ENCODE peak calls at places on chromosomes 6 and 20, in ten cellular contexts. W is body of pancreas, M is astrocyte, P is heart left ventricle, Q is left lung, B is endodermal cell, U is endothelial cell of umbilical vein, S is AG04450, I is tibial artery, V is lower lobe of right lung. C is an unnamed sample.

GRCh38 chr6:65450451-65450850 is 256.6 kb downstream of the EYS start:
- DNase-seq in W (no peak), M (no peak), P (no peak), Q (no peak), B (peak; percentile 58), U (no peak), S (no peak), I (no peak), V (no peak), C (no peak)

GRCh38 chr6:2247664-2248063 is 2.3 kb upstream of the GMDS start:
- DNase-seq in W (no peak), M (no peak), P (no peak), Q (no peak), B (no peak), U (no peak), S (no peak), I (no peak), V (no peak), C (no peak)

GRCh38 chr6:21240709-21241108 is 352.8 kb upstream of the SOX4 start:
- DNase-seq in W (no peak), M (no peak), P (no peak), Q (no peak), B (no peak), U (no peak), S (no peak), I (no peak), V (no peak), C (no peak)

GRCh38 chr6:121309768-121310473 is 24.4 kb downstream of the TBC1D32 start:
- DNase-seq in W (no peak), M (peak; percentile 71), P (no peak), Q (no peak), B (no peak), U (no peak), S (peak; percentile 26), I (no peak), V (no peak), C (no peak)

GRCh38 chr6:12381587-12381986 is 91.4 kb downstream of the EDN1 start:
- DNase-seq in W (no peak), M (peak; percentile 42), P (no peak), Q (no peak), B (no peak), U (no peak), S (no peak), I (no peak), V (no peak), C (no peak)

GRCh38 chr6:90445533-90446108 is 141.3 kb downstream of the MAP3K7 start:
- DNase-seq in W (no peak), M (no peak), P (no peak), Q (no peak), B (no peak), U (no peak), S (no peak), I (no peak), V (no peak), C (no peak)

GRCh38 chr6:3159805-3160781 is 2.7 kb upstream of the TUBB2A start:
- DNase-seq in W (peak; percentile 95), M (peak; percentile 78), P (peak; percentile 37), Q (no peak), B (peak; percentile 83), U (no peak), S (no peak), I (peak; percentile 55), V (peak; percentile 62), C (peak; percentile 29)

GRCh38 chr6:149545258-149545753 is 537 bp downstream of the PPIL4 start:
- DNase-seq in W (peak; percentile 49), M (peak; percentile 62), P (peak; percentile 35), Q (peak; percentile 43), B (peak; percentile 67), U (peak; percentile 86), S (peak; percentile 41), I (no peak), V (peak; percentile 52), C (no peak)

GRCh38 chr6:151680846-151681425 is 126.5 kb upstream of the ESR1 start:
- DNase-seq in W (no peak), M (no peak), P (no peak), Q (no peak), B (no peak), U (no peak), S (no peak), I (no peak), V (no peak), C (no peak)
- H3K4me3 ChIP-seq in W (no peak overlapping the region), M (no peak overlapping the region), P (no peak overlapping the region), Q (no peak overlapping the region), B (peak overlapping the region; percentile 13), U (no peak overlapping the region), S (no peak overlapping the region), I (peak overlapping the region; percentile 41), V (peak overlapping the region; percentile 28), C (no peak overlapping the region)

GRCh38 chr6:4937414-4937813 is 66.4 kb downstream of the RPP40 start:
- DNase-seq in W (no peak), M (no peak), P (no peak), Q (no peak), B (no peak), U (no peak), S (no peak), I (no peak), V (no peak), C (no peak)

GRCh38 chr6:4941782-4942672 is 61.8 kb downstream of the RPP40 start:
- DNase-seq in W (peak; percentile 42), M (peak; percentile 96), P (peak; percentile 61), Q (peak; percentile 49), B (no peak), U (peak; percentile 70), S (peak; percentile 85), I (no peak), V (no peak), C (no peak)

GRCh38 chr6:4939241-4939640 is 64.6 kb downstream of the RPP40 start:
- DNase-seq in W (no peak), M (no peak), P (no peak), Q (no peak), B (no peak), U (no peak), S (no peak), I (no peak), V (no peak), C (no peak)

GRCh38 chr6:4942673-4943009 is 61.2 kb downstream of the RPP40 start:
- DNase-seq in W (no peak), M (no peak), P (no peak), Q (no peak), B (no peak), U (no peak), S (peak; percentile 6), I (no peak), V (no peak), C (no peak)

DNA sequence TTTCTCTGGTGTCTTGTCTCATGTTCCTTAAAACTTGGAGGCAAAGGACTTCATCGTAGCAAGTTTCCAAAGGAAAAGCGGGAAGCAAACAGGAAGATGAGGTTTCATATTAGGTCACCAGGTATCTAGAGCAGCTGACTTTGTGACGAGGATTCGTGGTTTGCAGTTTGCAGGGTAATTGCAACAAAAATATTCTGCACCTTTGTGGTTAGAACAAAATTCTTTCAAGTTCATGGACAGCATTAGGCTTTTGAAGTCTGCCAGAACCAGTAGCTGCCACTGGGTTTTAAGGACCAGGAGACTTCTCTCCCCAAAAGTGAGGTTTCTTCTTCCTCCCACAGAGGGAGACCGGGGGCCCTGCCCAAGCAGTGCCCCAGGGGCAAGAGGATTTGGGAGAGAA is 63.4 kb downstream of the RPP40 start:
- DNase-seq in W (no peak), M (peak; percentile 49), P (no peak), Q (no peak), B (no peak), U (no peak), S (no peak), I (no peak), V (no peak), C (no peak)
- H3K4me3 ChIP-seq in W (no peak overlapping the region), M (no peak overlapping the region), P (no peak overlapping the region), Q (no peak overlapping the region), B (no peak overlapping the region), U (no peak overlapping the region), S (no peak overlapping the region), I (no peak overlapping the region), V (no peak overlapping the region), C (no peak overlapping the region)

DNA sequence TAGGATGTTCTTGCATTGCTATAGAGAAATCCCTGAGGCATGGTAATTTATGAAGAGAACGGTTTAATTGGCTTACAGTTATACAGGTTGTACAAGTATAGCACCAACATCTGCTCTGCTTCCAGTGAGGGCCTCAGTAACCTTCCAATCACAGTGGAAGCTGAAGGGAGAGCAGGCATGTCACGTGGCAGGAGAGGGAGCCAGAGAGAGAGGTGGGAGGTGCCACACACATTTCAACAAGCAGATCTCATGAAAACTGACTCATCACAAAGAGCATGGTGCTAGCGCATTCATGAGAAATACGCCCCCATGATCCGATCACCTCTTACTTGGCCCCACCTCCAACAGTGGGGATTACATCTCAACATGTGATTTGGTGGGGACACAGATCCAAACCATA is 871.2 kb downstream of the TFAP2A start:
- DNase-seq in W (no peak), M (no peak), P (no peak), Q (no peak), B (peak; percentile 48), U (no peak), S (no peak), I (no peak), V (no peak), C (no peak)
- H3K4me3 ChIP-seq in W (no peak overlapping the region), M (no peak overlapping the region), P (no peak overlapping the region), Q (no peak overlapping the region), B (no peak overlapping the region), U (no peak overlapping the region), S (no peak overlapping the region), I (no peak overlapping the region), V (no peak overlapping the region), C (no peak overlapping the region)

GRCh38 chr20:62474585-62475026 is 1.2 kb downstream of the GATA5 start:
- DNase-seq in W (no peak), M (no peak), P (no peak), Q (no peak), B (no peak), U (no peak), S (no peak), I (no peak), V (no peak), C (no peak)

GRCh38 chr20:62477669-62478450 is 2.1 kb upstream of the GATA5 start:
- DNase-seq in W (no peak), M (no peak), P (no peak), Q (no peak), B (peak; percentile 77), U (no peak), S (no peak), I (no peak), V (no peak), C (no peak)

GRCh38 chr20:62475027-62475818 is 572 bp downstream of the GATA5 start:
- DNase-seq in W (no peak), M (no peak), P (no peak), Q (no peak), B (peak; percentile 81), U (no peak), S (no peak), I (no peak), V (no peak), C (no peak)

GRCh38 chr20:62475819-62476073 is at the start of gene GATA5:
- DNase-seq in W (no peak), M (no peak), P (no peak), Q (no peak), B (peak; percentile 85), U (no peak), S (no peak), I (no peak), V (no peak), C (no peak)

DNA sequence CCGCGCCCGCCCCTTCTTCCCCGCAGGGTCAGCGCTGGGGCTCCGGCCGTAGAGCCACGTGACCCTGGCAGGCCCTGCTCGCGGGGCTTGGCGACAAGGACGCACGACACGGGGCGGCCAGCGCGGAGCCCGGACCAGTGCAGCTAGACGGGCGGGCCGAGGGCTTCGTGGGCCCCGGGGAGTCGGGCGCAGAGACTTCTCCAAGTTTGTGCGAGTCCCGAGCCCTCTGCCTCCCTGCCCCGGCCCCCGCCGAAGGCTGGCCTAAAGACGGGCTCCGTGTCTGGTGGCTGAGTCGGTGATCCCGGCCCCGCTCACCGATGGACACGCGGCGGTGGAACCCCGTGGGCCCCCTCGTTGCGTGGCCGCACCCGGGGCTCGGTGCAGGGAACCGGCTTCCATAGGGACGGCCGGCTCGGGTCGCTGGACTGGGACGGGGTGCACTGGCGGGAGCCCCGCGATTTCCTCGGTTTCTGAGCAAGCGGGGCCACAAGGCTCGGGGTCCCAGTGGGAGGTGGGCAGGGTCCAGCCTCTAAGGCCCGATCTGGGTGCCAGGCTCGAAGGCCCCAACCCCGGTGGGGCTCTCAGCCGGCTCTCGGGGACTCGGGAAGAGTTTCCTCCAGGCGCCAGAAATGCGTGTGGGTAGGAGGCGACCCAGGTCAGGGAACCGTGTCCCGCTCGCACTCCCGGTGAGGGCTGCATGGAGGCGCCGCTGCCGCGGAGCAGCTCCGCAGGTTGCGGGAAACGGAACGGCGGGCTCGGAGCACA is 461 bp upstream of the GATA5 start:
- DNase-seq in W (no peak), M (no peak), P (peak; percentile 54), Q (no peak), B (no peak), U (no peak), S (no peak), I (no peak), V (no peak), C (no peak)
- H3K4me3 ChIP-seq in W (no peak overlapping the region), M (no peak overlapping the region), P (peak overlapping the region; percentile 46), Q (peak overlapping the region; percentile 15), B (no peak overlapping the region), U (no peak overlapping the region), S (no peak overlapping the region), I (peak overlapping the region; percentile 36), V (peak overlapping the region; percentile 53), C (no peak overlapping the region)

C was measured in right lobe of liver.